ENCODE peak calls at places on chromosomes 5 and 9, in five cellular contexts. K is heart right ventricle, N is DND-41, F is cardiac muscle cell, X is HCT116. T is an unnamed sample. For H3K27me3, the result is how much of the 10 kb centered on the place peaks cover.

GRCh38 chr5:57778528-57779175 is 296.0 kb upstream of the ACTBL2 start:
- DNase-seq in K (no peak), N (no peak), F (no peak), X (no peak), T (no peak)

GRCh38 chr9:122309861-122310260 is 45.2 kb downstream of the MRRF start:
- DNase-seq in K (no peak), N (no peak), F (no peak), X (no peak), T (no peak)

GRCh38 chr5:149268928-149269557 is 2.6 kb upstream of the AFAP1L1 start:
- DNase-seq in K (no peak), N (no peak), F (peak), X (peak), T (no peak)

GRCh38 chr9:137989156-137989555 is 111.6 kb downstream of the CACNA1B start:
- DNase-seq in K (no peak), N (peak), F (no peak), X (no peak), T (no peak)

GRCh38 chr5:147369742-147370374 is 135.0 kb downstream of the STK32A start:
- DNase-seq in K (no peak), N (no peak), F (no peak), X (peak), T (no peak)

GRCh38 chr5:138824924-138825863 is 49.9 kb downstream of the LRRTM2 start:
- DNase-seq in K (peak), N (no peak), F (peak), X (no peak), T (no peak)

GRCh38 chr9:18437315-18438200 is 36.4 kb upstream of the ADAMTSL1 start:
- DNase-seq in K (peak), N (no peak), F (peak), X (no peak), T (no peak)

GRCh38 chr5:146753618-146754123 is 124.9 kb downstream of the PPP2R2B start:
- DNase-seq in K (no peak), N (no peak), F (no peak), X (no peak), T (no peak)

GRCh38 chr5:36079200-36079761 is 12.6 kb upstream of the UGT3A2 start:
- DNase-seq in K (no peak), N (peak), F (peak), X (peak), T (no peak)

GRCh38 chr5:522899-523657 is 1.2 kb downstream of the SLC9A3 start:
- DNase-seq in K (no peak), N (no peak), F (no peak), X (no peak), T (no peak)

GRCh38 chr9:38226491-38226951 is 157.5 kb upstream of the SHB start:
- DNase-seq in K (no peak), N (no peak), F (peak), X (no peak), T (no peak)

GRCh38 chr9:114674798-114675554 is 7.0 kb downstream of the TEX48 start:
- DNase-seq in K (no peak), N (no peak), F (no peak), X (no peak), T (no peak)

GRCh38 chr9:36056896-36057295 is 20.2 kb downstream of the RECK start:
- DNase-seq in K (no peak), N (no peak), F (no peak), X (no peak), T (no peak)

GRCh38 chr9:15205632-15206243 is 101.3 kb downstream of the TTC39B start:
- DNase-seq in K (no peak), N (no peak), F (no peak), X (no peak), T (no peak)

GRCh38 chr9:132545578-132545977 is 36.8 kb upstream of the BARHL1 start:
- DNase-seq in K (no peak), N (no peak), F (no peak), X (no peak), T (no peak)

GRCh38 chr9:98549401-98549800 is 159.3 kb downstream of the GABBR2 start:
- DNase-seq in K (no peak), N (no peak), F (no peak), X (no peak), T (no peak)

GRCh38 chr9:93822229-93822628 is 132.9 kb downstream of the BARX1 start:
- DNase-seq in K (no peak), N (no peak), F (no peak), X (no peak), T (no peak)

GRCh38 chr5:44388504-44389409 is 463 bp downstream of the FGF10 start:
- DNase-seq in K (no peak), N (no peak), F (peak), X (no peak), T (no peak)

GRCh38 chr5:32512916-32513315 is 68.4 kb upstream of the ZFR start:
- DNase-seq in K (no peak), N (no peak), F (no peak), X (no peak), T (no peak)

GRCh38 chr5:133119233-133119711 is 67.5 kb downstream of the HSPA4 start:
- DNase-seq in K (no peak), N (no peak), F (no peak), X (no peak), T (no peak)

GRCh38 chr5:52269853-52270252 is 517.9 kb upstream of the ITGA1 start:
- DNase-seq in K (no peak), N (peak), F (no peak), X (no peak), T (no peak)

GRCh38 chr5:171388816-171389168 is 1.1 kb downstream of the NPM1 start:
- DNase-seq in K (no peak), N (no peak), F (no peak), X (no peak), T (no peak)

GRCh38 chr9:36008774-36009300 is 27.9 kb upstream of the RECK start:
- DNase-seq in K (peak), N (peak), F (peak), X (peak), T (no peak)

GRCh38 chr9:112041536-112042243 is 133.4 kb downstream of the SUSD1 start:
- DNase-seq in K (no peak), N (no peak), F (no peak), X (peak), T (peak)

GRCh38 chr5:4862500-4862899 is 277.6 kb upstream of the ADAMTS16 start:
- DNase-seq in K (no peak), N (no peak), F (peak), X (peak), T (peak)

GRCh38 chr9:77997611-77998349 is 33.8 kb downstream of the GNAQ start:
- DNase-seq in K (no peak), N (no peak), F (no peak), X (no peak), T (no peak)

GRCh38 chr5:116492016-116492623 is 82.5 kb downstream of the SEMA6A start:
- DNase-seq in K (no peak), N (peak), F (peak), X (no peak), T (peak)

GRCh38 chr5:90809695-90810094 is 251.1 kb downstream of the ADGRV1 start:
- DNase-seq in K (peak), N (no peak), F (peak), X (no peak), T (no peak)

GRCh38 chr5:15757635-15758034 is 257.7 kb downstream of the FBXL7 start:
- DNase-seq in K (no peak), N (no peak), F (no peak), X (no peak), T (no peak)

DNA sequence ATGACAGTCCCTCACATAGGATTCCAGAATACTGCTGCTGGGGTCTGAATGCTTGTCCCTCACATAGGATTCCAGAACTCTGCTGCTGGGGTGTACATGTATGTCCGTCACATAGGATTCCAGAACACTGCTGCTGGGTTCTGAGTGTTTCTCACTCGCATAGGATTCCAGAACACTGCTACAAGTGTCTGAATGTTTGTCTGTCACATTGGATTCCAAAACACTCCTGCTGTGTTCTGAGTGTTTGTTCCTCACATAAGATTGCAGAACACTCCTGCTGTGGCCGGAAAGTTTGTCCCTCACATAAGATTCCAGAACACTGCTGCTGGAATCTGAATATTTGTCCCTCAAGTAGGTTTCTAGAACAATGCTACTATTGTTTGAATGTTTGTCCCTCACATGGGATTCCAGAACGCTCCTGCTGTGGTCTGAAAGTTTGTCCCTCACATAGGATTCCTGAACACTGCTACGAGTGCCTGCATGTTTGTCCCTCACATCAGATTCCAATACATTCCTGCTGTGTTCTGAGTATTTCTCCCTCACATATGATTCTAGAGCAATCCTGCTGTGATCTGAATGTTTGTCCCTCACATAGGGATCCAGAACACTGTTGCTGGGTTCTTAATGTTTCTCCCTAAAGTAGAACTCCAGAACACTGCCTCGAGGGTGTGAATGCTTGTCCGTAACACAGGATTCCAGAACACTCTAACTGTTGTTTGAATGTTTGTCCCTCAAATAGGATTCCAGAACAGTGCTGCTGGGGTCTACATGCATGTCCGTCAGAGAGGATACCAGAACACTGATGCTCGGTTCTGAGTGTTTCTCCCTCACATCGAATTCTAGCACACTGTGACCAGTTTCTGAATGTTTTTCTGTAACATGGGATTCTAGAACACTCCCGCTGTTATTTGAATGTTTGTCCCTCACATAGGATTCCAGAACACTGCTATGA is 200.4 kb downstream of the FOXD4L6 start:
- DNase-seq in K (no peak), N (no peak), F (no peak), X (no peak), T (no peak)
- H3K4me3 ChIP-seq in K (no peak), N (no peak), F (no peak), X (no peak), T (no peak)

DNA sequence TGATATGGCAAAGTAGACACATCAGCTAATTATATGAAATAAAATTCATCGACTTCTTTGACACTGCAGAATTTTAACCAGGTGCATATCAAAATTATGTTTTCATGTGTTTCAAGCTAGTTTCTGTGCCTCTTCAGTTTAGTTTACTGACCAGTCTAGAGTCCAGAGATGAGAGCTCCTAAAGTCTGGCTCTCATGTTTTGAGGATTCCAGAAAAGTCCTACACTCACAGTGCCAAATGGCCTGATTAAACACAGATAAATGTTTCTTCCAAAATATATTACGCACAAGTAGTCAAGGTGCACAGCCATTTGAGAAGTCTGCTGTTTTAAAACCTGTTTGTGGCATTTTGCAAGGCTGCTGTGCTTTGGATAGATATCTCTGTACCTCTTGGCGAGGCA is 15.6 kb downstream of the RGMB start:
- DNase-seq in K (no peak), N (no peak), F (no peak), X (no peak), T (no peak)
- H3K27me3 ChIP-seq in K (under half), N (under half), F (under half), X (under half), T (under half)

DNA sequence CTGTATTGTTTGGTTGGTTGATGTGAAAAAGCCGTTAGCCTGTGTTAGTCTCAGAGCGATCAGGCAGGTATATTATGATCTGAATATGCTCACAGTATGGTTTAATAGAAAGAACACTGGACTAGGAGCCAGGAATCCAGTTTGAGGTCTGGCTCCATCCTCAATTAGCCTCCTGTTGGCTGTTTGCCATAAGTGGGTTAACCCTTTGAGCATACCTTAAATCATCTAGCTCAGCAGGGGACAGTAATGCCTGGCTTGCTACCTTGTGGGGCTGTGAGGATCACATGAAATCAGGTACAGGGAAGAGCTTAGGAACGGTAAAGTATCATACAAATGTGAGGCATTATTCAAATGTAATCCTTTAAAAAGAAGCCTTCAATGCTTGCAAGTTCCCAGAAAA is 104.7 kb downstream of the CMYA5 start:
- DNase-seq in K (no peak), N (no peak), F (no peak), X (no peak), T (no peak)
- TF ChIP-seq CTCF in K (no peak), N (no peak), F (no peak), X (no peak), T (no peak)

GRCh38 chr5:158074597-158074991 is 215.6 kb upstream of the CLINT1 start:
- DNase-seq in K (no peak), N (no peak), F (no peak), X (no peak), T (no peak)
- H3K4me3 ChIP-seq in K (no peak), N (no peak), F (no peak), X (no peak), T (no peak)

GRCh38 chr5:30994926-30995325 is 198.6 kb upstream of the CDH6 start:
- DNase-seq in K (no peak), N (no peak), F (no peak), X (no peak), T (no peak)

GRCh38 chr5:30991462-30991861 is 202.0 kb upstream of the CDH6 start:
- DNase-seq in K (no peak), N (no peak), F (no peak), X (no peak), T (no peak)

GRCh38 chr5:30997681-30998080 is 195.8 kb upstream of the CDH6 start:
- DNase-seq in K (no peak), N (no peak), F (no peak), X (no peak), T (no peak)

DNA sequence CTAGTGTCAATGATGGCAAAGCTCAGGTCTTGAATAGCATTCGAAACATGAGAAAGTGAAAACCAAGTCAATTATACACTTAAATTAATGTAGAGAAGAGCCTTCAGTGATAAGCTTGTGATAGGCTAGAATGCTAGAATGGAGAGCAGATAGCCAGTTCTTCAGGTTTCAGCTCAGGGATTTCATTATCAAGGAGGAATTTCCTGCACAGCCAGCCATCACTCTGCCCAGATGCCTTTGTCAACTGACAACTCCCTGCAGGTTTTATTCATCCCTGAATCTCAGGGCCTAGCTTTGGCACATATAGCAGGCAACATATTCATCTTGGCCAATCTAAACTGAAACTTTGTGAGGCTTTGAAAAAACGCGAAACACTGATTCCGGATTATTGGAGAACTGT is 199.3 kb upstream of the CDH6 start:
- DNase-seq in K (no peak), N (no peak), F (no peak), X (no peak), T (no peak)
- H3K27me3 ChIP-seq in K (under half), N (under half), F (under half), X (under half), T (under half)

GRCh38 chr9:128636024-128636390 is 20.6 kb downstream of the DYNC2I2 start:
- DNase-seq in K (peak), N (no peak), F (peak), X (no peak), T (no peak)
- TF ChIP-seq CTCF in K (no peak), N (no peak), F (peak), X (peak), T (peak)

GRCh38 chr5:141236516-141237313 is 8.5 kb upstream of the PCDHB15 start:
- DNase-seq in K (no peak), N (no peak), F (no peak), X (no peak), T (no peak)

GRCh38 chr5:141234109-141234508 is 11.0 kb downstream of the PCDHB14 start:
- DNase-seq in K (no peak), N (no peak), F (no peak), X (no peak), T (no peak)
- H3K4me3 ChIP-seq in K (peak), N (no peak), F (no peak), X (no peak), T (peak)

T was measured in BJ.